ENCODE peak calls at places on chromosomes 12 and 14, in nine cellular contexts. C is PC-3, S is endothelial cell, M is fibroblast of pulmonary artery, E is naive B cell, B is NCI-H1436, T is HTR-8/SVneo, R is LHCN-M2, N is progenitor cell of endocrine pancreas. K is an unnamed sample.

GRCh38 chr14:65249471-65250161 is 147.3 kb upstream of the MAX start:
- DNase-seq in C (no peak), S (no peak), M (no peak), E (no peak), B (no peak), T (no peak), R (no peak), N (no peak), K (no peak)

GRCh38 chr12:64110864-64111263 is 111.2 kb downstream of the KICS2 start:
- DNase-seq in C (peak; percentile 6), S (no peak), M (no peak), E (no peak), B (no peak), T (no peak), R (no peak), N (no peak), K (no peak)

GRCh38 chr12:81146228-81147225 is 68.6 kb downstream of the ACSS3 start:
- DNase-seq in C (no peak), S (no peak), M (no peak), E (no peak), B (no peak), T (no peak), R (no peak), N (no peak), K (no peak)

GRCh38 chr14:94029250-94029649 is 3.1 kb downstream of the OTUB2 start:
- DNase-seq in C (no peak), S (no peak), M (no peak), E (no peak), B (no peak), T (no peak), R (no peak), N (no peak), K (no peak)

GRCh38 chr14:69625299-69626131 is 14.1 kb downstream of the SUSD6 start:
- DNase-seq in C (no peak), S (peak; percentile 55), M (peak; percentile 42), E (peak; percentile 61), B (no peak), T (no peak), R (peak; percentile 24), N (no peak), K (peak; percentile 58)

GRCh38 chr12:114400925-114401324 is 5.0 kb downstream of the TBX5 start:
- DNase-seq in C (no peak), S (no peak), M (peak; percentile 73), E (no peak), B (no peak), T (no peak), R (no peak), N (no peak), K (no peak)

GRCh38 chr14:99724196-99724891 is 40.2 kb downstream of the CYP46A1 start:
- DNase-seq in C (no peak), S (no peak), M (peak; percentile 42), E (no peak), B (no peak), T (peak; percentile 31), R (no peak), N (no peak), K (no peak)

GRCh38 chr12:122895757-122896636 is at the start of gene VPS37B:
- DNase-seq in C (peak; percentile 82), S (peak; percentile 77), M (peak; percentile 90), E (peak; percentile 92), B (peak; percentile 84), T (peak; percentile 85), R (peak; percentile 88), N (peak; percentile 71), K (peak; percentile 82)

GRCh38 chr14:72883963-72884362 is 9.9 kb downstream of the DPF3 start:
- DNase-seq in C (peak; percentile 93), S (no peak), M (peak; percentile 75), E (no peak), B (no peak), T (peak; percentile 67), R (no peak), N (no peak), K (no peak)

GRCh38 chr12:69555461-69555860 is 29.8 kb upstream of the CCT2 start:
- DNase-seq in C (peak; percentile 87), S (no peak), M (peak; percentile 49), E (no peak), B (no peak), T (peak; percentile 76), R (peak; percentile 74), N (no peak), K (no peak)

GRCh38 chr12:105167346-105167745 is 59.8 kb downstream of the WASHC4 start:
- DNase-seq in C (no peak), S (no peak), M (no peak), E (no peak), B (no peak), T (no peak), R (peak; percentile 30), N (no peak), K (no peak)

GRCh38 chr12:50166776-50167025 is 468 bp downstream of the CERS5 start:
- DNase-seq in C (no peak), S (no peak), M (no peak), E (no peak), B (no peak), T (no peak), R (no peak), N (no peak), K (peak; percentile 39)

GRCh38 chr12:101552277-101552676 is 42.5 kb upstream of the MYBPC1 start:
- DNase-seq in C (peak; percentile 20), S (no peak), M (peak; percentile 33), E (no peak), B (no peak), T (peak; percentile 36), R (peak; percentile 99), N (no peak), K (peak; percentile 52)

GRCh38 chr14:65026526-65026925 is 39.8 kb downstream of the FNTB start:
- DNase-seq in C (no peak), S (no peak), M (no peak), E (no peak), B (no peak), T (no peak), R (no peak), N (no peak), K (no peak)

GRCh38 chr12:125470838-125471775 is 405.9 kb downstream of the AACS start:
- DNase-seq in C (no peak), S (no peak), M (no peak), E (no peak), B (no peak), T (no peak), R (no peak), N (no peak), K (no peak)

GRCh38 chr12:116480210-116480818 is 78.9 kb upstream of the MAP1LC3B2 start:
- DNase-seq in C (no peak), S (no peak), M (no peak), E (no peak), B (no peak), T (no peak), R (no peak), N (no peak), K (no peak)

GRCh38 chr12:34126805-34127204 is 104.5 kb downstream of the ALG10 start:
- DNase-seq in C (no peak), S (no peak), M (no peak), E (no peak), B (no peak), T (no peak), R (no peak), N (no peak), K (no peak)

GRCh38 chr12:4562034-4562657 is at the start of gene DYRK4:
- DNase-seq in C (no peak), S (peak; percentile 80), M (peak; percentile 71), E (no peak), B (no peak), T (no peak), R (peak; percentile 49), N (peak; percentile 89), K (peak; percentile 68)

GRCh38 chr14:67240978-67241415 is 238 bp upstream of the PALS1 start:
- DNase-seq in C (peak; percentile 98), S (peak; percentile 98), M (peak; percentile 97), E (peak; percentile 92), B (peak; percentile 94), T (peak; percentile 100), R (peak; percentile 96), N (peak; percentile 94), K (peak; percentile 95)

GRCh38 chr14:48973136-48973535 is 613.0 kb downstream of the RPS29 start:
- DNase-seq in C (no peak), S (no peak), M (peak; percentile 38), E (no peak), B (no peak), T (no peak), R (no peak), N (no peak), K (no peak)

GRCh38 chr12:11869406-11869805 is 201.3 kb upstream of the BCL2L14 start:
- DNase-seq in C (no peak), S (no peak), M (no peak), E (no peak), B (no peak), T (no peak), R (no peak), N (no peak), K (no peak)

GRCh38 chr12:49930515-49931288 is 19.8 kb upstream of the AQP2 start:
- DNase-seq in C (peak; percentile 59), S (no peak), M (peak; percentile 75), E (no peak), B (no peak), T (no peak), R (peak; percentile 70), N (no peak), K (no peak)

GRCh38 chr14:95039993-95040348 is 117.4 kb downstream of the DICER1 start:
- DNase-seq in C (no peak), S (no peak), M (no peak), E (no peak), B (no peak), T (no peak), R (no peak), N (no peak), K (peak; percentile 26)

GRCh38 chr12:124551268-124552144 is 15.9 kb downstream of the NCOR2 start:
- DNase-seq in C (peak; percentile 23), S (peak; percentile 42), M (no peak), E (peak; percentile 44), B (peak; percentile 72), T (no peak), R (no peak), N (no peak), K (peak; percentile 70)

GRCh38 chr12:52899338-52900035 is 5.4 kb downstream of the KRT8 start:
- DNase-seq in C (no peak), S (no peak), M (no peak), E (no peak), B (no peak), T (no peak), R (no peak), N (no peak), K (no peak)

GRCh38 chr12:75260316-75260715 is 50.7 kb upstream of the KCNC2 start:
- DNase-seq in C (peak; percentile 55), S (no peak), M (no peak), E (no peak), B (no peak), T (no peak), R (peak; percentile 8), N (no peak), K (no peak)

GRCh38 chr14:73887704-73888459 is 1.2 kb downstream of the ZNF410 start:
- DNase-seq in C (peak; percentile 52), S (no peak), M (no peak), E (no peak), B (no peak), T (no peak), R (no peak), N (no peak), K (no peak)

GRCh38 chr12:59404109-59404650 is 191.6 kb upstream of the SLC16A7 start:
- DNase-seq in C (no peak), S (no peak), M (peak; percentile 16), E (no peak), B (no peak), T (no peak), R (no peak), N (no peak), K (no peak)

GRCh38 chr12:92210062-92210461 is 64.4 kb upstream of the BTG1 start:
- DNase-seq in C (peak; percentile 11), S (no peak), M (no peak), E (no peak), B (no peak), T (no peak), R (no peak), N (no peak), K (no peak)

GRCh38 chr14:24876996-24877395 is 173.0 kb downstream of the STXBP6 start:
- DNase-seq in C (no peak), S (no peak), M (no peak), E (no peak), B (no peak), T (no peak), R (no peak), N (no peak), K (no peak)

GRCh38 chr14:24741871-24742270 is 107.9 kb upstream of the GZMB start:
- DNase-seq in C (no peak), S (no peak), M (peak; percentile 33), E (no peak), B (no peak), T (no peak), R (peak; percentile 78), N (no peak), K (no peak)